ENCODE peak calls at places on chromosomes 3 and 15, in seven cellular contexts. W is GM13977; A is activated T-cell treated with anti-CD3 and anti-CD28 coated beads for 1 hour; J is fibroblast of the conjunctiva; Y is psoas muscle; V is neural crest cell; L is CD4-positive, alpha-beta T cell. H is an unnamed sample.

GRCh38 chr3:10015476-10015904 is 10.7 kb upstream of the FANCD2 start:
- DNase-seq in W (no peak), A (no peak), J (peak), Y (peak), V (no peak), L (no peak), H (peak)

GRCh38 chr15:60479711-60480110 is 769 bp upstream of the ICE2 start:
- DNase-seq in W (peak), A (no peak), J (no peak), Y (no peak), V (no peak), L (no peak), H (no peak)

GRCh38 chr15:65095011-65095746 is 18.6 kb downstream of the KBTBD13 start:
- DNase-seq in W (no peak), A (no peak), J (no peak), Y (no peak), V (no peak), L (no peak), H (no peak)

GRCh38 chr15:49831206-49831965 is 210.5 kb downstream of the DTWD1 start:
- DNase-seq in W (no peak), A (no peak), J (no peak), Y (peak), V (no peak), L (no peak), H (peak)

GRCh38 chr15:81378438-81378837 is 4.4 kb upstream of the TMC3 start:
- DNase-seq in W (no peak), A (no peak), J (no peak), Y (no peak), V (no peak), L (no peak), H (no peak)

GRCh38 chr15:31483053-31483923 is 156.7 kb downstream of the KLF13 start:
- DNase-seq in W (peak), A (peak), J (no peak), Y (no peak), V (no peak), L (peak), H (no peak)

GRCh38 chr15:98626153-98626552 is 22.2 kb upstream of the IGF1R start:
- DNase-seq in W (no peak), A (no peak), J (no peak), Y (no peak), V (no peak), L (no peak), H (no peak)

GRCh38 chr3:138234401-138235179 is 47.5 kb downstream of the ARMC8 start:
- DNase-seq in W (peak), A (no peak), J (no peak), Y (no peak), V (no peak), L (no peak), H (no peak)

GRCh38 chr3:70531838-70532489 is 219.5 kb upstream of the MDFIC2 start:
- DNase-seq in W (no peak), A (no peak), J (no peak), Y (no peak), V (no peak), L (no peak), H (no peak)

GRCh38 chr3:14345496-14346150 is 56.8 kb upstream of the SLC6A6 start:
- DNase-seq in W (no peak), A (no peak), J (no peak), Y (no peak), V (no peak), L (no peak), H (no peak)

GRCh38 chr15:89845305-89845893 is 30.7 kb upstream of the ANPEP start:
- DNase-seq in W (no peak), A (no peak), J (peak), Y (no peak), V (no peak), L (no peak), H (peak)

GRCh38 chr15:45230246-45230965 is 21.6 kb upstream of the SLC28A2 start:
- DNase-seq in W (no peak), A (no peak), J (no peak), Y (no peak), V (no peak), L (no peak), H (no peak)

GRCh38 chr3:191502583-191502982 is 41.6 kb downstream of the PYDC2 start:
- DNase-seq in W (peak), A (no peak), J (no peak), Y (no peak), V (no peak), L (no peak), H (no peak)

GRCh38 chr3:13505147-13506130 is 25.3 kb downstream of the HDAC11 start:
- DNase-seq in W (no peak), A (no peak), J (no peak), Y (no peak), V (no peak), L (no peak), H (no peak)

GRCh38 chr3:49007771-49008528 is 759 bp downstream of the WDR6 start:
- DNase-seq in W (peak), A (peak), J (peak), Y (peak), V (peak), L (peak), H (peak)

GRCh38 chr3:126154391-126155279 is 25.8 kb downstream of the ALDH1L1 start:
- DNase-seq in W (no peak), A (no peak), J (no peak), Y (no peak), V (no peak), L (no peak), H (no peak)

GRCh38 chr15:41894791-41895463 is 1.1 kb upstream of the SPTBN5 start:
- DNase-seq in W (peak), A (peak), J (peak), Y (peak), V (no peak), L (peak), H (no peak)

GRCh38 chr15:72216079-72216478 is 14.9 kb downstream of the PKM start:
- DNase-seq in W (no peak), A (no peak), J (no peak), Y (no peak), V (no peak), L (no peak), H (no peak)

GRCh38 chr3:88076712-88077111 is 17.7 kb downstream of the ZNF654 start:
- DNase-seq in W (no peak), A (no peak), J (no peak), Y (no peak), V (no peak), L (no peak), H (no peak)

GRCh38 chr15:70763950-70764730 is 782 bp upstream of the UACA start:
- DNase-seq in W (no peak), A (no peak), J (no peak), Y (no peak), V (peak), L (no peak), H (no peak)

GRCh38 chr3:107216711-107217110 is 160.5 kb upstream of the CCDC54 start:
- DNase-seq in W (no peak), A (no peak), J (peak), Y (no peak), V (no peak), L (no peak), H (peak)

GRCh38 chr15:31019986-31020385 is 28.6 kb upstream of the MTMR10 start:
- DNase-seq in W (no peak), A (no peak), J (no peak), Y (no peak), V (no peak), L (no peak), H (no peak)

GRCh38 chr3:52005571-52005986 is 9.9 kb upstream of the RPL29 start:
- DNase-seq in W (no peak), A (no peak), J (no peak), Y (peak), V (no peak), L (no peak), H (peak)

GRCh38 chr3:144859057-144859626 is 887.5 kb downstream of the DIPK2A start:
- DNase-seq in W (no peak), A (no peak), J (no peak), Y (no peak), V (no peak), L (no peak), H (no peak)

GRCh38 chr3:67381667-67382272 is 272.6 kb downstream of the SUCLG2 start:
- DNase-seq in W (peak), A (no peak), J (no peak), Y (no peak), V (peak), L (no peak), H (no peak)

GRCh38 chr15:90004671-90005070 is 3.5 kb downstream of the ZNF710 start:
- DNase-seq in W (no peak), A (no peak), J (peak), Y (peak), V (no peak), L (no peak), H (peak)

GRCh38 chr3:156298938-156299337 is 178.6 kb downstream of the KCNAB1 start:
- DNase-seq in W (no peak), A (no peak), J (no peak), Y (peak), V (no peak), L (no peak), H (no peak)

GRCh38 chr15:99090011-99090699 is 14.7 kb upstream of the SYNM start:
- DNase-seq in W (peak), A (no peak), J (no peak), Y (no peak), V (no peak), L (no peak), H (no peak)

GRCh38 chr3:100002599-100003350 is 111.5 kb downstream of the FILIP1L start:
- DNase-seq in W (no peak), A (no peak), J (peak), Y (no peak), V (no peak), L (no peak), H (peak)

GRCh38 chr3:36366308-36366707 is 14.0 kb upstream of the STAC start:
- DNase-seq in W (no peak), A (no peak), J (no peak), Y (no peak), V (no peak), L (no peak), H (no peak)

GRCh38 chr15:51368307-51368706 is 26.9 kb downstream of the GLDN start:
- DNase-seq in W (no peak), A (no peak), J (no peak), Y (no peak), V (no peak), L (no peak), H (no peak)

GRCh38 chr15:39934415-39935044 is 615 bp downstream of the EIF2AK4 start:
- DNase-seq in W (no peak), A (no peak), J (no peak), Y (no peak), V (peak), L (peak), H (no peak)

GRCh38 chr15:88043396-88043795 is 213.1 kb downstream of the NTRK3 start:
- DNase-seq in W (no peak), A (no peak), J (no peak), Y (no peak), V (no peak), L (no peak), H (no peak)

GRCh38 chr3:8556470-8556869 is 54.8 kb downstream of the LMCD1 start:
- DNase-seq in W (no peak), A (no peak), J (no peak), Y (no peak), V (no peak), L (no peak), H (no peak)

GRCh38 chr15:70182858-70183695 is 85.4 kb upstream of the TLE3 start:
- DNase-seq in W (no peak), A (no peak), J (no peak), Y (no peak), V (no peak), L (no peak), H (no peak)

GRCh38 chr3:46372492-46373359 is 2.0 kb downstream of the CCR5 start:
- DNase-seq in W (no peak), A (no peak), J (peak), Y (no peak), V (no peak), L (no peak), H (no peak)

GRCh38 chr3:1007890-1008289 is 84.9 kb upstream of the CNTN6 start:
- DNase-seq in W (no peak), A (no peak), J (peak), Y (no peak), V (no peak), L (no peak), H (no peak)

GRCh38 chr15:99239545-99240198 is 9.7 kb downstream of the TTC23 start:
- DNase-seq in W (peak), A (no peak), J (no peak), Y (no peak), V (no peak), L (no peak), H (no peak)

GRCh38 chr3:66276705-66277274 is 56.0 kb downstream of the SLC25A26 start:
- DNase-seq in W (peak), A (peak), J (peak), Y (no peak), V (peak), L (peak), H (peak)